ENCODE peak calls at places on chromosome 13, in four cellular contexts. J is NCI-H1092 treated with DMSO at 0.1 percent for 48 hours, M is AG04450, F is Peyer's patch. N is an unnamed sample.
A peak's percentile ranks its signal among the peaks of the same experiment; 100 is the strongest.

GRCh38 chr13:85347251-85347650 is 452.0 kb downstream of the SLITRK6 start:
- DNase-seq in F (no peak), M (peak; percentile 2), J (no peak), N (no peak)

GRCh38 chr13:30968734-30969335 is 36.4 kb downstream of the TEX26 start:
- DNase-seq in F (no peak), J (no peak), M (no peak), N (no peak)

GRCh38 chr13:74479124-74479523 is 344.9 kb upstream of the KLF12 start:
- DNase-seq in F (no peak), M (no peak), J (no peak), N (no peak)

GRCh38 chr13:29567411-29567810 is 28.1 kb downstream of the SLC7A1 start:
- DNase-seq in M (no peak), J (no peak), F (no peak), N (no peak)

GRCh38 chr13:110006304-110006703 is 219.9 kb upstream of the IRS2 start:
- DNase-seq in J (peak; percentile 37), F (no peak), M (no peak), N (no peak)

GRCh38 chr13:93746589-93746988 is 520.0 kb downstream of the GPC6 start:
- DNase-seq in F (no peak), M (no peak), J (no peak), N (no peak)

GRCh38 chr13:79434578-79434977 is 28.5 kb upstream of the RBM26 start:
- DNase-seq in M (no peak), F (no peak), J (no peak), N (no peak)

GRCh38 chr13:30382836-30383525 is 39.3 kb upstream of the UBE2L5 start:
- DNase-seq in M (no peak), F (no peak), J (no peak), N (no peak)

GRCh38 chr13:24511824-24512207 is 762 bp downstream of the PARP4 start:
- DNase-seq in F (peak; percentile 25), M (no peak), J (no peak), N (no peak)

GRCh38 chr13:88395804-88396203 is 724.6 kb downstream of the SLITRK5 start:
- DNase-seq in J (no peak), M (no peak), F (no peak), N (no peak)

GRCh38 chr13:54373211-54373610 is 1344.6 kb downstream of the OLFM4 start:
- DNase-seq in J (no peak), F (no peak), M (no peak), N (no peak)

N was measured in activated gamma-delta T cell treated with Interleukin-2 at 50 U/mL for 16 hours.